ENCODE peak calls at places on chromosomes 12 and 14, in six cellular contexts. T is BJ, J is GM23338, Q is HFFc6, D is AG10803, E is cardiac fibroblast. A is an unnamed sample.

GRCh38 chr12:49487605-49488004 is 51.2 kb upstream of the KCNH3 start:
- DNase-seq in T (no peak), J (no peak), Q (no peak), D (no peak), E (no peak), A (no peak)

GRCh38 chr14:102777711-102778615 is 714 bp downstream of the TRAF3 start:
- DNase-seq in T (no peak), J (peak; percentile 33), Q (peak; percentile 17), D (peak; percentile 35), E (peak; percentile 45), A (peak; percentile 27)

GRCh38 chr12:42735869-42736361 is 146.4 kb upstream of the PRICKLE1 start:
- DNase-seq in T (no peak), J (no peak), Q (no peak), D (no peak), E (no peak), A (peak; percentile 78)

GRCh38 chr14:90140956-90141316 is 79.1 kb downstream of the KCNK13 start:
- DNase-seq in T (no peak), J (peak; percentile 7), Q (peak; percentile 71), D (peak; percentile 9), E (peak; percentile 79), A (peak; percentile 33)

GRCh38 chr12:1502441-1502785 is 92.0 kb downstream of the FBXL14 start:
- DNase-seq in T (no peak), J (no peak), Q (no peak), D (peak; percentile 33), E (peak; percentile 30), A (no peak)

GRCh38 chr12:6841139-6841515 is 402 bp downstream of the GNB3 start:
- DNase-seq in T (no peak), J (no peak), Q (no peak), D (no peak), E (no peak), A (no peak)

GRCh38 chr12:96810477-96810876 is 96.6 kb upstream of the NEDD1 start:
- DNase-seq in T (no peak), J (no peak), Q (peak; percentile 5), D (no peak), E (peak; percentile 86), A (peak; percentile 65)

GRCh38 chr12:131381716-131382430 is 329.0 kb upstream of the SFSWAP start:
- DNase-seq in T (no peak), J (no peak), Q (no peak), D (no peak), E (no peak), A (no peak)

GRCh38 chr12:26713885-26714383 is 119.1 kb downstream of the ITPR2 start:
- DNase-seq in T (no peak), J (no peak), Q (no peak), D (no peak), E (no peak), A (no peak)

GRCh38 chr12:89838846-89839245 is 130.2 kb upstream of the ATP2B1 start:
- DNase-seq in T (no peak), J (no peak), Q (no peak), D (no peak), E (no peak), A (no peak)

GRCh38 chr14:79395061-79395460 is 816.2 kb downstream of the DIO2 start:
- DNase-seq in T (peak; percentile 63), J (no peak), Q (peak; percentile 27), D (peak; percentile 69), E (peak; percentile 56), A (no peak)

GRCh38 chr12:92393504-92393903 is 247.9 kb upstream of the BTG1 start:
- DNase-seq in T (no peak), J (no peak), Q (no peak), D (no peak), E (no peak), A (no peak)

GRCh38 chr12:70427611-70428010 is 61.5 kb downstream of the KCNMB4 start:
- DNase-seq in T (no peak), J (no peak), Q (peak; percentile 7), D (peak; percentile 48), E (peak; percentile 61), A (no peak)

GRCh38 chr14:50600849-50601248 is 40.9 kb downstream of the ATL1 start:
- DNase-seq in T (no peak), J (peak; percentile 52), Q (no peak), D (no peak), E (peak; percentile 38), A (no peak)

GRCh38 chr12:122886851-122887816 is 8.8 kb downstream of the VPS37B start:
- DNase-seq in T (no peak), J (no peak), Q (peak; percentile 43), D (no peak), E (peak; percentile 70), A (peak; percentile 95)

GRCh38 chr14:94628578-94628977 is 16.4 kb downstream of the SERPINA3 start:
- DNase-seq in T (no peak), J (no peak), Q (no peak), D (no peak), E (no peak), A (no peak)

GRCh38 chr12:52925717-52926595 is 21.1 kb upstream of the KRT8 start:
- DNase-seq in T (no peak), J (peak; percentile 47), Q (no peak), D (no peak), E (no peak), A (no peak)

GRCh38 chr12:53060721-53061276 is 10.9 kb downstream of the TNS2 start:
- DNase-seq in T (no peak), J (no peak), Q (no peak), D (no peak), E (no peak), A (no peak)

GRCh38 chr14:90375934-90376333 is 20.9 kb upstream of the CALM1 start:
- DNase-seq in T (no peak), J (no peak), Q (no peak), D (no peak), E (no peak), A (peak; percentile 92)

GRCh38 chr12:98182791-98183190 is 332.6 kb upstream of the TMPO start:
- DNase-seq in T (no peak), J (no peak), Q (no peak), D (no peak), E (no peak), A (no peak)

GRCh38 chr12:45178771-45179170 is 37.1 kb upstream of the ANO6 start:
- DNase-seq in T (no peak), J (no peak), Q (no peak), D (no peak), E (no peak), A (no peak)

GRCh38 chr14:90805662-90806548 is 10.3 kb downstream of the TTC7B start:
- DNase-seq in T (no peak), J (no peak), Q (no peak), D (no peak), E (no peak), A (no peak)

GRCh38 chr12:48868446-48868845 is 2.8 kb upstream of the RND1 start:
- DNase-seq in T (no peak), J (no peak), Q (no peak), D (no peak), E (no peak), A (no peak)

GRCh38 chr14:54555651-54556050 is 11.3 kb upstream of the SAMD4A start:
- DNase-seq in T (no peak), J (no peak), Q (no peak), D (no peak), E (no peak), A (no peak)
- TF ChIP-seq CTCF in T (peak; percentile 26), J (no peak), Q (no peak), D (peak; percentile 34), E (peak; percentile 30), A (no peak)

DNA sequence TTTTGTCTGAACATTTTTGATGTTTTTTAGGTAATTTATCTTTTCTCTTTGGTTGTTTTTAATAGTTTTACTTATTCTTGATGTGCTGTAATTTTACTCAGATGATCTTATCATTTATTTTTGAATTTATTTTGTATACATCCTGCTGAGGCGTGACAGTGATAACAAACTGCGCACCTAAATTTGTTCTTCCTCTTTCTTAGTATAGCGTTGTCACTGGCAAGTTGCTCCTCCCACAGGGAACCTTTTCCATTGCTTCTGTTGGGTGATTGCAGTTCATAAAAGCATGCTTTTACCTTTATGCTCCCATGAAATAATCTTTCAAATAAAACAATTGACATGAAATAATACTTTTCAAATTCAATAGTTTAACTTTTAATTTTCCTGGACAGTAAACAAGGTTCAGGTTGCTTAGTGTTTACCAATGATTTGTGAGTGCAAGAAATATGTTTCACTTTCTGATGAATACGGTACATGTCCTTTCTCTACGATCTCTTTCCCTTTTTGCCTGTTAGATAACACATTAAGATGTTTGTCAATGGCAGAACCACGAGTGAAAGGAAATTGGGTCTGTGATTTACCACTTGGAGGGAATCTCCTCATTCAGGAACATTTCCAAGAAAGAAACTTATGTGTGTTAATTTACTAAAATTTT is 223.3 kb downstream of the CCDC91 start:
- DNase-seq in T (no peak), J (no peak), Q (no peak), D (no peak), E (no peak), A (no peak)
- TF ChIP-seq CTCF in T (no peak), J (no peak), Q (no peak), D (no peak), E (no peak), A (no peak)

GRCh38 chr12:103401421-103401820 is 94.3 kb downstream of the C12orf42 start:
- DNase-seq in T (no peak), J (peak; percentile 27), Q (no peak), D (no peak), E (no peak), A (peak; percentile 82)
- TF ChIP-seq CTCF in T (no peak), J (no peak), Q (no peak), D (no peak), E (no peak), A (peak; percentile 53)

GRCh38 chr14:70087380-70087697 is 101.4 kb downstream of the SLC8A3 start:
- DNase-seq in T (no peak), J (no peak), Q (no peak), D (no peak), E (no peak), A (no peak)
- TF ChIP-seq CTCF in T (no peak), J (no peak), Q (peak; percentile 34), D (no peak), E (no peak), A (no peak)

DNA sequence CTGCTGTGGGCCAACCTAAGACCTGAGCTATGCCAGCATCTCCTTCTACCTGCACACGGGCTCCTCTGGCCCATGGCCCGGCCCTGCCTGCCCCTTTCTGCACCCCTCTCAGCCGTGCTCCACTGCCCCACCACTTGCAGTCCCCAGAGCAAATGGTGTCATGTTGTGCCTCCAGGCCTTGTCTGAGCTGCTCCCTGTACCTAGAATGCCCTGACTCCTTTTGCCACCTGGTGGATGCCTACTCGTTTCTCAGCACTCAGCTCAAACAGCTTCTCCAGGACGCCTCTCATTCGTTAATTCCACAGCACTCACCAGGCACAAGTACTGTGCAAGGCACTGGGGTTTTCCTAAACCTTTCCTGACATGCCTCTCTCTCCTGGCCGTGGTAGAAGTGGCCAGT is 63.2 kb upstream of the PNMA1 start:
- DNase-seq in T (no peak), J (no peak), Q (no peak), D (no peak), E (no peak), A (peak; percentile 49)
- TF ChIP-seq CTCF in T (no peak), J (no peak), Q (no peak), D (no peak), E (no peak), A (peak; percentile 37)

GRCh38 chr12:80710727-80711066 is 3.3 kb downstream of the MYF6 start:
- DNase-seq in T (no peak), J (no peak), Q (no peak), D (no peak), E (no peak), A (no peak)
- TF ChIP-seq CTCF in T (no peak), J (no peak), Q (no peak), D (no peak), E (no peak), A (no peak)